ENCODE peak calls at places on chromosomes 5 and 9, in five cellular contexts. One of them, this sample, is unnamed.

GRCh38 chr9:113887436-113887835 is 11.3 kb downstream of the ZNF618 start:
- DNase-seq in natural killer cell treated with Interleukin-12 subunit alpha and Interleukin-12 subunit beta and Interleukin-15 and Interleukin-18, amount 100 ng/mL, for 72 hours: no peak
- DNase-seq in naive thymus-derived CD4-positive, alpha-beta T cell: no peak
- DNase-seq in hypothalamus: no peak
- DNase-seq in stimulated activated CD4-positive, alpha-beta T cell treated with anti-CD3 and anti-CD28 coated beads, Interleukin-2, amount 100 ng/mL, for 4 hours: no peak
- DNase-seq in this sample: no peak

GRCh38 chr9:3468407-3469205 is 57.2 kb downstream of the RFX3 start:
- DNase-seq in natural killer cell treated with Interleukin-12 subunit alpha and Interleukin-12 subunit beta and Interleukin-15 and Interleukin-18, amount 100 ng/mL, for 72 hours: no peak
- DNase-seq in naive thymus-derived CD4-positive, alpha-beta T cell: no peak
- DNase-seq in hypothalamus: no peak
- DNase-seq in stimulated activated CD4-positive, alpha-beta T cell treated with anti-CD3 and anti-CD28 coated beads, Interleukin-2, amount 100 ng/mL, for 4 hours: no peak
- DNase-seq in this sample: no peak

GRCh38 chr5:139655727-139656271 is 7.7 kb downstream of the CXXC5 start:
- DNase-seq in natural killer cell treated with Interleukin-12 subunit alpha and Interleukin-12 subunit beta and Interleukin-15 and Interleukin-18, amount 100 ng/mL, for 72 hours: no peak
- DNase-seq in naive thymus-derived CD4-positive, alpha-beta T cell: no peak
- DNase-seq in hypothalamus: no peak
- DNase-seq in stimulated activated CD4-positive, alpha-beta T cell treated with anti-CD3 and anti-CD28 coated beads, Interleukin-2, amount 100 ng/mL, for 4 hours: no peak
- DNase-seq in this sample: peak; percentile 69

GRCh38 chr5:66814146-66814991 is 218.2 kb downstream of the MAST4 start:
- DNase-seq in natural killer cell treated with Interleukin-12 subunit alpha and Interleukin-12 subunit beta and Interleukin-15 and Interleukin-18, amount 100 ng/mL, for 72 hours: no peak
- DNase-seq in naive thymus-derived CD4-positive, alpha-beta T cell: peak; percentile 46
- DNase-seq in hypothalamus: no peak
- DNase-seq in stimulated activated CD4-positive, alpha-beta T cell treated with anti-CD3 and anti-CD28 coated beads, Interleukin-2, amount 100 ng/mL, for 4 hours: peak; percentile 35
- DNase-seq in this sample: no peak

GRCh38 chr5:71924980-71925379 is 182.3 kb upstream of the MAP1B start:
- DNase-seq in natural killer cell treated with Interleukin-12 subunit alpha and Interleukin-12 subunit beta and Interleukin-15 and Interleukin-18, amount 100 ng/mL, for 72 hours: no peak
- DNase-seq in naive thymus-derived CD4-positive, alpha-beta T cell: no peak
- DNase-seq in hypothalamus: no peak
- DNase-seq in stimulated activated CD4-positive, alpha-beta T cell treated with anti-CD3 and anti-CD28 coated beads, Interleukin-2, amount 100 ng/mL, for 4 hours: no peak
- DNase-seq in this sample: no peak

GRCh38 chr5:56402273-56403223 is 169.4 kb upstream of the ANKRD55 start:
- DNase-seq in natural killer cell treated with Interleukin-12 subunit alpha and Interleukin-12 subunit beta and Interleukin-15 and Interleukin-18, amount 100 ng/mL, for 72 hours: no peak
- DNase-seq in naive thymus-derived CD4-positive, alpha-beta T cell: no peak
- DNase-seq in hypothalamus: no peak
- DNase-seq in stimulated activated CD4-positive, alpha-beta T cell treated with anti-CD3 and anti-CD28 coated beads, Interleukin-2, amount 100 ng/mL, for 4 hours: no peak
- DNase-seq in this sample: peak; percentile 59

GRCh38 chr9:113397077-113397696 is 3.9 kb downstream of the ALAD start:
- DNase-seq in natural killer cell treated with Interleukin-12 subunit alpha and Interleukin-12 subunit beta and Interleukin-15 and Interleukin-18, amount 100 ng/mL, for 72 hours: no peak
- DNase-seq in naive thymus-derived CD4-positive, alpha-beta T cell: no peak
- DNase-seq in hypothalamus: no peak
- DNase-seq in stimulated activated CD4-positive, alpha-beta T cell treated with anti-CD3 and anti-CD28 coated beads, Interleukin-2, amount 100 ng/mL, for 4 hours: no peak
- DNase-seq in this sample: no peak

GRCh38 chr5:28473531-28474107 is 1435.2 kb upstream of the CDH9 start:
- DNase-seq in natural killer cell treated with Interleukin-12 subunit alpha and Interleukin-12 subunit beta and Interleukin-15 and Interleukin-18, amount 100 ng/mL, for 72 hours: no peak
- DNase-seq in naive thymus-derived CD4-positive, alpha-beta T cell: no peak
- DNase-seq in hypothalamus: no peak
- DNase-seq in stimulated activated CD4-positive, alpha-beta T cell treated with anti-CD3 and anti-CD28 coated beads, Interleukin-2, amount 100 ng/mL, for 4 hours: no peak
- DNase-seq in this sample: no peak

GRCh38 chr5:179150011-179150410 is 89.8 kb downstream of the ZNF354C start:
- DNase-seq in natural killer cell treated with Interleukin-12 subunit alpha and Interleukin-12 subunit beta and Interleukin-15 and Interleukin-18, amount 100 ng/mL, for 72 hours: no peak
- DNase-seq in naive thymus-derived CD4-positive, alpha-beta T cell: no peak
- DNase-seq in hypothalamus: no peak
- DNase-seq in stimulated activated CD4-positive, alpha-beta T cell treated with anti-CD3 and anti-CD28 coated beads, Interleukin-2, amount 100 ng/mL, for 4 hours: no peak
- DNase-seq in this sample: no peak

GRCh38 chr9:137280478-137281344 is 3.2 kb downstream of the TOR4A start:
- DNase-seq in natural killer cell treated with Interleukin-12 subunit alpha and Interleukin-12 subunit beta and Interleukin-15 and Interleukin-18, amount 100 ng/mL, for 72 hours: no peak
- DNase-seq in naive thymus-derived CD4-positive, alpha-beta T cell: no peak
- DNase-seq in hypothalamus: no peak
- DNase-seq in stimulated activated CD4-positive, alpha-beta T cell treated with anti-CD3 and anti-CD28 coated beads, Interleukin-2, amount 100 ng/mL, for 4 hours: no peak
- DNase-seq in this sample: no peak

GRCh38 chr5:179833056-179833708 is 12.5 kb downstream of the SQSTM1 start:
- DNase-seq in natural killer cell treated with Interleukin-12 subunit alpha and Interleukin-12 subunit beta and Interleukin-15 and Interleukin-18, amount 100 ng/mL, for 72 hours: no peak
- DNase-seq in naive thymus-derived CD4-positive, alpha-beta T cell: no peak
- DNase-seq in hypothalamus: no peak
- DNase-seq in stimulated activated CD4-positive, alpha-beta T cell treated with anti-CD3 and anti-CD28 coated beads, Interleukin-2, amount 100 ng/mL, for 4 hours: no peak
- DNase-seq in this sample: no peak

GRCh38 chr5:40233268-40233667 is 446.4 kb upstream of the PTGER4 start:
- DNase-seq in natural killer cell treated with Interleukin-12 subunit alpha and Interleukin-12 subunit beta and Interleukin-15 and Interleukin-18, amount 100 ng/mL, for 72 hours: no peak
- DNase-seq in naive thymus-derived CD4-positive, alpha-beta T cell: no peak
- DNase-seq in hypothalamus: no peak
- DNase-seq in stimulated activated CD4-positive, alpha-beta T cell treated with anti-CD3 and anti-CD28 coated beads, Interleukin-2, amount 100 ng/mL, for 4 hours: no peak
- DNase-seq in this sample: no peak

GRCh38 chr9:127555830-127556820 is 56.0 kb upstream of the STXBP1 start:
- DNase-seq in natural killer cell treated with Interleukin-12 subunit alpha and Interleukin-12 subunit beta and Interleukin-15 and Interleukin-18, amount 100 ng/mL, for 72 hours: peak; percentile 84
- DNase-seq in naive thymus-derived CD4-positive, alpha-beta T cell: no peak
- DNase-seq in hypothalamus: no peak
- DNase-seq in stimulated activated CD4-positive, alpha-beta T cell treated with anti-CD3 and anti-CD28 coated beads, Interleukin-2, amount 100 ng/mL, for 4 hours: peak; percentile 28
- DNase-seq in this sample: no peak

GRCh38 chr5:94870496-94871214 is 252.2 kb downstream of the SLF1 start:
- DNase-seq in natural killer cell treated with Interleukin-12 subunit alpha and Interleukin-12 subunit beta and Interleukin-15 and Interleukin-18, amount 100 ng/mL, for 72 hours: no peak
- DNase-seq in naive thymus-derived CD4-positive, alpha-beta T cell: no peak
- DNase-seq in hypothalamus: no peak
- DNase-seq in stimulated activated CD4-positive, alpha-beta T cell treated with anti-CD3 and anti-CD28 coated beads, Interleukin-2, amount 100 ng/mL, for 4 hours: no peak
- DNase-seq in this sample: no peak

GRCh38 chr9:127180457-127181314 is 58.3 kb upstream of the ANGPTL2 start:
- DNase-seq in natural killer cell treated with Interleukin-12 subunit alpha and Interleukin-12 subunit beta and Interleukin-15 and Interleukin-18, amount 100 ng/mL, for 72 hours: no peak
- DNase-seq in naive thymus-derived CD4-positive, alpha-beta T cell: no peak
- DNase-seq in hypothalamus: no peak
- DNase-seq in stimulated activated CD4-positive, alpha-beta T cell treated with anti-CD3 and anti-CD28 coated beads, Interleukin-2, amount 100 ng/mL, for 4 hours: no peak
- DNase-seq in this sample: no peak

GRCh38 chr5:159897786-159898393 is 18.4 kb upstream of the ADRA1B start:
- DNase-seq in natural killer cell treated with Interleukin-12 subunit alpha and Interleukin-12 subunit beta and Interleukin-15 and Interleukin-18, amount 100 ng/mL, for 72 hours: no peak
- DNase-seq in naive thymus-derived CD4-positive, alpha-beta T cell: no peak
- DNase-seq in hypothalamus: no peak
- DNase-seq in stimulated activated CD4-positive, alpha-beta T cell treated with anti-CD3 and anti-CD28 coated beads, Interleukin-2, amount 100 ng/mL, for 4 hours: no peak
- DNase-seq in this sample: no peak

GRCh38 chr5:142837274-142837673 is 67.1 kb downstream of the ARHGAP26 start:
- DNase-seq in natural killer cell treated with Interleukin-12 subunit alpha and Interleukin-12 subunit beta and Interleukin-15 and Interleukin-18, amount 100 ng/mL, for 72 hours: no peak
- DNase-seq in naive thymus-derived CD4-positive, alpha-beta T cell: no peak
- DNase-seq in hypothalamus: no peak
- DNase-seq in stimulated activated CD4-positive, alpha-beta T cell treated with anti-CD3 and anti-CD28 coated beads, Interleukin-2, amount 100 ng/mL, for 4 hours: no peak
- DNase-seq in this sample: no peak

GRCh38 chr5:136518174-136518573 is 152.8 kb upstream of the TRPC7 start:
- DNase-seq in natural killer cell treated with Interleukin-12 subunit alpha and Interleukin-12 subunit beta and Interleukin-15 and Interleukin-18, amount 100 ng/mL, for 72 hours: no peak
- DNase-seq in naive thymus-derived CD4-positive, alpha-beta T cell: no peak
- DNase-seq in hypothalamus: no peak
- DNase-seq in stimulated activated CD4-positive, alpha-beta T cell treated with anti-CD3 and anti-CD28 coated beads, Interleukin-2, amount 100 ng/mL, for 4 hours: no peak
- DNase-seq in this sample: no peak

GRCh38 chr5:132489871-132490483 is 596 bp downstream of the IRF1 start:
- DNase-seq in natural killer cell treated with Interleukin-12 subunit alpha and Interleukin-12 subunit beta and Interleukin-15 and Interleukin-18, amount 100 ng/mL, for 72 hours: no peak
- DNase-seq in naive thymus-derived CD4-positive, alpha-beta T cell: no peak
- DNase-seq in hypothalamus: peak; percentile 43
- DNase-seq in stimulated activated CD4-positive, alpha-beta T cell treated with anti-CD3 and anti-CD28 coated beads, Interleukin-2, amount 100 ng/mL, for 4 hours: peak; percentile 47
- DNase-seq in this sample: peak; percentile 47

GRCh38 chr5:98454407-98454806 is 319.1 kb upstream of the RGMB start:
- DNase-seq in natural killer cell treated with Interleukin-12 subunit alpha and Interleukin-12 subunit beta and Interleukin-15 and Interleukin-18, amount 100 ng/mL, for 72 hours: no peak
- DNase-seq in naive thymus-derived CD4-positive, alpha-beta T cell: no peak
- DNase-seq in hypothalamus: no peak
- DNase-seq in stimulated activated CD4-positive, alpha-beta T cell treated with anti-CD3 and anti-CD28 coated beads, Interleukin-2, amount 100 ng/mL, for 4 hours: no peak
- DNase-seq in this sample: no peak

GRCh38 chr5:67140413-67140812 is 56.2 kb downstream of the CD180 start:
- DNase-seq in natural killer cell treated with Interleukin-12 subunit alpha and Interleukin-12 subunit beta and Interleukin-15 and Interleukin-18, amount 100 ng/mL, for 72 hours: no peak
- DNase-seq in naive thymus-derived CD4-positive, alpha-beta T cell: no peak
- DNase-seq in hypothalamus: no peak
- DNase-seq in stimulated activated CD4-positive, alpha-beta T cell treated with anti-CD3 and anti-CD28 coated beads, Interleukin-2, amount 100 ng/mL, for 4 hours: no peak
- DNase-seq in this sample: no peak

GRCh38 chr5:124819201-124819600 is 72.8 kb upstream of the ZNF608 start:
- DNase-seq in natural killer cell treated with Interleukin-12 subunit alpha and Interleukin-12 subunit beta and Interleukin-15 and Interleukin-18, amount 100 ng/mL, for 72 hours: no peak
- DNase-seq in naive thymus-derived CD4-positive, alpha-beta T cell: no peak
- DNase-seq in hypothalamus: no peak
- DNase-seq in stimulated activated CD4-positive, alpha-beta T cell treated with anti-CD3 and anti-CD28 coated beads, Interleukin-2, amount 100 ng/mL, for 4 hours: no peak
- DNase-seq in this sample: no peak

GRCh38 chr9:112097712-112098688 is 77.1 kb downstream of the SUSD1 start:
- DNase-seq in natural killer cell treated with Interleukin-12 subunit alpha and Interleukin-12 subunit beta and Interleukin-15 and Interleukin-18, amount 100 ng/mL, for 72 hours: peak; percentile 65
- DNase-seq in naive thymus-derived CD4-positive, alpha-beta T cell: peak; percentile 74
- DNase-seq in hypothalamus: peak; percentile 17
- DNase-seq in stimulated activated CD4-positive, alpha-beta T cell treated with anti-CD3 and anti-CD28 coated beads, Interleukin-2, amount 100 ng/mL, for 4 hours: peak; percentile 54
- DNase-seq in this sample: peak; percentile 50

GRCh38 chr5:173660481-173661280 is 44.2 kb upstream of the BOD1 start:
- DNase-seq in natural killer cell treated with Interleukin-12 subunit alpha and Interleukin-12 subunit beta and Interleukin-15 and Interleukin-18, amount 100 ng/mL, for 72 hours: no peak
- DNase-seq in naive thymus-derived CD4-positive, alpha-beta T cell: no peak
- DNase-seq in hypothalamus: no peak
- DNase-seq in stimulated activated CD4-positive, alpha-beta T cell treated with anti-CD3 and anti-CD28 coated beads, Interleukin-2, amount 100 ng/mL, for 4 hours: no peak
- DNase-seq in this sample: peak; percentile 36

GRCh38 chr5:179731791-179732411 is 721 bp upstream of the MAML1 start:
- DNase-seq in natural killer cell treated with Interleukin-12 subunit alpha and Interleukin-12 subunit beta and Interleukin-15 and Interleukin-18, amount 100 ng/mL, for 72 hours: peak; percentile 67
- DNase-seq in naive thymus-derived CD4-positive, alpha-beta T cell: no peak
- DNase-seq in hypothalamus: no peak
- DNase-seq in stimulated activated CD4-positive, alpha-beta T cell treated with anti-CD3 and anti-CD28 coated beads, Interleukin-2, amount 100 ng/mL, for 4 hours: peak; percentile 1
- DNase-seq in this sample: no peak

GRCh38 chr9:135073081-135073740 is 14.3 kb upstream of the OLFM1 start:
- DNase-seq in natural killer cell treated with Interleukin-12 subunit alpha and Interleukin-12 subunit beta and Interleukin-15 and Interleukin-18, amount 100 ng/mL, for 72 hours: peak; percentile 31
- DNase-seq in naive thymus-derived CD4-positive, alpha-beta T cell: no peak
- DNase-seq in hypothalamus: no peak
- DNase-seq in stimulated activated CD4-positive, alpha-beta T cell treated with anti-CD3 and anti-CD28 coated beads, Interleukin-2, amount 100 ng/mL, for 4 hours: no peak
- DNase-seq in this sample: no peak

GRCh38 chr9:36791204-36791948 is 218.7 kb downstream of the MELK start:
- DNase-seq in natural killer cell treated with Interleukin-12 subunit alpha and Interleukin-12 subunit beta and Interleukin-15 and Interleukin-18, amount 100 ng/mL, for 72 hours: no peak
- DNase-seq in naive thymus-derived CD4-positive, alpha-beta T cell: no peak
- DNase-seq in hypothalamus: no peak
- DNase-seq in stimulated activated CD4-positive, alpha-beta T cell treated with anti-CD3 and anti-CD28 coated beads, Interleukin-2, amount 100 ng/mL, for 4 hours: no peak
- DNase-seq in this sample: no peak

GRCh38 chr9:80492221-80492620 is 920.5 kb downstream of the TLE4 start:
- DNase-seq in natural killer cell treated with Interleukin-12 subunit alpha and Interleukin-12 subunit beta and Interleukin-15 and Interleukin-18, amount 100 ng/mL, for 72 hours: no peak
- DNase-seq in naive thymus-derived CD4-positive, alpha-beta T cell: no peak
- DNase-seq in hypothalamus: no peak
- DNase-seq in stimulated activated CD4-positive, alpha-beta T cell treated with anti-CD3 and anti-CD28 coated beads, Interleukin-2, amount 100 ng/mL, for 4 hours: no peak
- DNase-seq in this sample: no peak

GRCh38 chr5:175737481-175737880 is 79.6 kb downstream of the HRH2 start:
- DNase-seq in natural killer cell treated with Interleukin-12 subunit alpha and Interleukin-12 subunit beta and Interleukin-15 and Interleukin-18, amount 100 ng/mL, for 72 hours: no peak
- DNase-seq in naive thymus-derived CD4-positive, alpha-beta T cell: no peak
- DNase-seq in hypothalamus: no peak
- DNase-seq in stimulated activated CD4-positive, alpha-beta T cell treated with anti-CD3 and anti-CD28 coated beads, Interleukin-2, amount 100 ng/mL, for 4 hours: no peak
- DNase-seq in this sample: no peak

GRCh38 chr5:107604990-107605389 is 65.7 kb downstream of the EFNA5 start:
- DNase-seq in natural killer cell treated with Interleukin-12 subunit alpha and Interleukin-12 subunit beta and Interleukin-15 and Interleukin-18, amount 100 ng/mL, for 72 hours: no peak
- DNase-seq in naive thymus-derived CD4-positive, alpha-beta T cell: no peak
- DNase-seq in hypothalamus: no peak
- DNase-seq in stimulated activated CD4-positive, alpha-beta T cell treated with anti-CD3 and anti-CD28 coated beads, Interleukin-2, amount 100 ng/mL, for 4 hours: no peak
- DNase-seq in this sample: no peak

GRCh38 chr5:59598547-59598874 is 295.0 kb downstream of the PDE4D start:
- DNase-seq in natural killer cell treated with Interleukin-12 subunit alpha and Interleukin-12 subunit beta and Interleukin-15 and Interleukin-18, amount 100 ng/mL, for 72 hours: no peak
- DNase-seq in naive thymus-derived CD4-positive, alpha-beta T cell: no peak
- DNase-seq in hypothalamus: no peak
- DNase-seq in stimulated activated CD4-positive, alpha-beta T cell treated with anti-CD3 and anti-CD28 coated beads, Interleukin-2, amount 100 ng/mL, for 4 hours: no peak
- DNase-seq in this sample: no peak

GRCh38 chr5:149765932-149766331 is 35.8 kb downstream of the PPARGC1B start:
- DNase-seq in natural killer cell treated with Interleukin-12 subunit alpha and Interleukin-12 subunit beta and Interleukin-15 and Interleukin-18, amount 100 ng/mL, for 72 hours: no peak
- DNase-seq in naive thymus-derived CD4-positive, alpha-beta T cell: no peak
- DNase-seq in hypothalamus: no peak
- DNase-seq in stimulated activated CD4-positive, alpha-beta T cell treated with anti-CD3 and anti-CD28 coated beads, Interleukin-2, amount 100 ng/mL, for 4 hours: no peak
- DNase-seq in this sample: no peak

GRCh38 chr5:1111727-1112289 is at the start of gene SLC12A7:
- DNase-seq in natural killer cell treated with Interleukin-12 subunit alpha and Interleukin-12 subunit beta and Interleukin-15 and Interleukin-18, amount 100 ng/mL, for 72 hours: no peak
- DNase-seq in naive thymus-derived CD4-positive, alpha-beta T cell: peak; percentile 65
- DNase-seq in hypothalamus: no peak
- DNase-seq in stimulated activated CD4-positive, alpha-beta T cell treated with anti-CD3 and anti-CD28 coated beads, Interleukin-2, amount 100 ng/mL, for 4 hours: peak; percentile 49
- DNase-seq in this sample: no peak

GRCh38 chr5:179620703-179621350 is 2.6 kb downstream of the HNRNPH1 start:
- DNase-seq in natural killer cell treated with Interleukin-12 subunit alpha and Interleukin-12 subunit beta and Interleukin-15 and Interleukin-18, amount 100 ng/mL, for 72 hours: no peak
- DNase-seq in naive thymus-derived CD4-positive, alpha-beta T cell: no peak
- DNase-seq in hypothalamus: no peak
- DNase-seq in stimulated activated CD4-positive, alpha-beta T cell treated with anti-CD3 and anti-CD28 coated beads, Interleukin-2, amount 100 ng/mL, for 4 hours: no peak
- DNase-seq in this sample: no peak

GRCh38 chr5:180522350-180522749 is 28.2 kb downstream of the CNOT6 start:
- DNase-seq in natural killer cell treated with Interleukin-12 subunit alpha and Interleukin-12 subunit beta and Interleukin-15 and Interleukin-18, amount 100 ng/mL, for 72 hours: no peak
- DNase-seq in naive thymus-derived CD4-positive, alpha-beta T cell: no peak
- DNase-seq in hypothalamus: no peak
- DNase-seq in stimulated activated CD4-positive, alpha-beta T cell treated with anti-CD3 and anti-CD28 coated beads, Interleukin-2, amount 100 ng/mL, for 4 hours: no peak
- DNase-seq in this sample: no peak

GRCh38 chr9:130623466-130623865 is 40.9 kb upstream of the PRDM12 start:
- DNase-seq in natural killer cell treated with Interleukin-12 subunit alpha and Interleukin-12 subunit beta and Interleukin-15 and Interleukin-18, amount 100 ng/mL, for 72 hours: no peak
- DNase-seq in naive thymus-derived CD4-positive, alpha-beta T cell: no peak
- DNase-seq in hypothalamus: no peak
- DNase-seq in stimulated activated CD4-positive, alpha-beta T cell treated with anti-CD3 and anti-CD28 coated beads, Interleukin-2, amount 100 ng/mL, for 4 hours: no peak
- DNase-seq in this sample: no peak

This sample was measured in globus pallidus.